ENCODE peak calls at places on chromosomes 1 and 21, in eight cellular contexts. M is CD8-positive, alpha-beta T cell; T is AG09309; N is stomach; F is PC-9; J is ovary; X is fibroblast of lung; I is Caco-2. H is an unnamed sample.

GRCh38 chr1:64084451-64084850 is 119.0 kb upstream of the UBE2U start:
- DNase-seq in F (no peak), J (no peak), N (no peak), X (no peak), I (no peak), T (no peak), M (no peak), H (no peak)

GRCh38 chr1:28642056-28642846 is 616 bp downstream of the TAF12 start:
- DNase-seq in J (no peak), M (peak; percentile 23), N (no peak), F (no peak), T (no peak), I (no peak), X (no peak), H (no peak)

GRCh38 chr1:7650801-7651200 is 120.3 kb upstream of the VAMP3 start:
- DNase-seq in I (peak; percentile 40), J (no peak), N (peak; percentile 57), M (no peak), X (no peak), T (no peak), F (no peak), H (peak; percentile 82)

GRCh38 chr1:150362721-150363425 is 1.1 kb upstream of the RPRD2 start:
- DNase-seq in I (no peak), T (no peak), F (no peak), J (peak; percentile 40), N (no peak), X (no peak), M (peak; percentile 48), H (no peak)

GRCh38 chr1:234170622-234171021 is 202.6 kb upstream of the COA6 start:
- DNase-seq in N (no peak), J (no peak), I (no peak), F (no peak), X (no peak), M (no peak), T (no peak), H (no peak)

GRCh38 chr21:37458669-37459276 is 92.2 kb downstream of the DYRK1A start:
- DNase-seq in M (no peak), J (no peak), N (no peak), I (peak; percentile 58), T (no peak), F (no peak), X (no peak), H (no peak)

GRCh38 chr21:38905328-38905727 is 99.6 kb downstream of the ETS2 start:
- DNase-seq in T (no peak), M (no peak), X (no peak), I (no peak), J (no peak), N (no peak), F (no peak), H (no peak)

GRCh38 chr1:65167544-65167943 is 19.5 kb downstream of the AK4 start:
- DNase-seq in X (no peak), F (no peak), I (no peak), T (no peak), J (no peak), M (no peak), N (no peak), H (no peak)

GRCh38 chr1:28540651-28541050 is 12.2 kb upstream of the TRNAU1AP start:
- DNase-seq in J (no peak), X (no peak), N (no peak), T (no peak), F (no peak), M (no peak), I (peak; percentile 18), H (no peak)

GRCh38 chr1:233240839-233241682 is 54.5 kb downstream of the PCNX2 start:
- DNase-seq in F (no peak), M (no peak), J (peak; percentile 61), N (peak; percentile 65), I (peak; percentile 66), X (peak; percentile 64), T (no peak), H (no peak)

GRCh38 chr21:16742116-16742515 is 770.7 kb upstream of the CXADR start:
- DNase-seq in F (no peak), M (no peak), J (peak; percentile 63), X (no peak), I (no peak), N (no peak), T (no peak), H (no peak)

GRCh38 chr1:157496121-157496526 is 56.2 kb downstream of the FCRL5 start:
- DNase-seq in T (no peak), N (no peak), M (peak; percentile 36), F (no peak), X (peak; percentile 24), J (no peak), I (peak; percentile 79), H (no peak)

GRCh38 chr21:41245509-41246135 is 71.0 kb upstream of the FAM3B start:
- DNase-seq in N (no peak), M (no peak), T (no peak), J (no peak), X (no peak), F (no peak), I (no peak), H (peak; percentile 69)

GRCh38 chr1:33442141-33442540 is 11.2 kb upstream of the PHC2 start:
- DNase-seq in N (no peak), I (no peak), F (no peak), X (peak; percentile 33), J (no peak), T (no peak), M (no peak), H (no peak)

GRCh38 chr1:67446893-67447292 is 16.7 kb upstream of the SERBP1 start:
- DNase-seq in T (no peak), N (no peak), I (no peak), X (no peak), M (no peak), F (no peak), J (no peak), H (no peak)

GRCh38 chr1:186386725-186387383 is 11.2 kb downstream of the ODR4 start:
- DNase-seq in M (no peak), N (no peak), X (no peak), F (no peak), T (no peak), I (no peak), J (no peak), H (no peak)

GRCh38 chr1:182616130-182617074 is 12.2 kb upstream of the RGS16 start:
- DNase-seq in T (peak; percentile 46), F (no peak), J (peak; percentile 76), I (no peak), N (peak; percentile 86), M (peak; percentile 81), X (peak; percentile 82), H (peak; percentile 92)

GRCh38 chr1:192887426-192887825 is 78.6 kb downstream of the RGS2 start:
- DNase-seq in M (no peak), X (no peak), N (no peak), J (no peak), F (no peak), I (no peak), T (no peak), H (no peak)

GRCh38 chr1:248853023-248853422 is 5.9 kb downstream of the ZNF692 start:
- DNase-seq in J (no peak), I (no peak), N (no peak), X (peak; percentile 74), T (no peak), F (no peak), M (peak; percentile 9), H (no peak)

GRCh38 chr21:36211660-36212512 is 55.3 kb downstream of the DOP1B start:
- DNase-seq in X (peak; percentile 85), T (peak; percentile 57), J (no peak), N (no peak), I (no peak), M (no peak), F (no peak), H (no peak)

DNA sequence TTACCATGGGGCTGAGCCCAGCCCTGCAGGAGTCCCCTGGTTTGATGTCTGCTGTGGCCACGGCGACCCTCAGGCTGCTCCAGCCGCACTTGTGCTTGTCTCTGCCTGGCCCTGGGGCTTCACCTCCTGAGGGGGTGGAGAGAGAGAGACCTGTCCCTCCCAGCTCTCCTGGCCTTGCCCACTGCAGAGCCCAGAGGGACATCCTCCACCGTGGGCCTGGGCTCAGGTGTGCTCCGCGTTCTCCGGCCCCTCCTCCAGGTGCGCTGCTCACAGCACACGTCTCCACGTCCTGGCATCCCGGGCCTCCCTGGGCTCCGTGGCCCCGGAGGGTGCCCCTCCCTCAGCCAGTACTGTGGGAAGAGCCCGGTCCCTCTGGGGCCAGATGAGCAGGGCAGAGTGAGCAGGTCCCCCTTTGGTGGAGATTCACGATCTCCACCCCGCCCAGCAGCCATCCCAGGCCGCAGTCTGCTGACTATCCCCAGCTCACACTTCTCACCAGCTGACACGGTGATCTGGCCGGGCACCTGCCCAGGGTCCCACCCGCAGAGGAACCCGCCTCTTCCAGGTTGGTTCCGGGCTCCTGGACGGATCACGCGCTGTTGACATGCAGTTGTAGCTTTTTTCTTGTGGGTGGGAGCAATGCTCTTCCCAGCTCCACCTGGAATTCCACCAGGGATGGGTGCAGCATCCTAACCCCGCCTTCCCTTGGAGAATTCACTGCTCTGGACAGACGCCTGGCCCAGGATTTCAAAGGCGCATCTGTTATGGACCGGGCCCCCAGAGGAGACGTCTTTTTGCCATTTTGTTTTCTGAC is 41.8 kb upstream of the POFUT2 start:
- DNase-seq in J (peak; percentile 42), F (peak; percentile 49), T (no peak), M (no peak), I (peak; percentile 78), X (no peak), N (no peak), H (peak; percentile 83)
- H3K4me3 ChIP-seq in J (no peak overlapping the region), F (no peak overlapping the region), T (no peak overlapping the region), M (no peak overlapping the region), I (peak overlapping the region; percentile 42), X (no peak overlapping the region), N (no peak overlapping the region), H (no peak overlapping the region)

GRCh38 chr1:10682114-10682445 is 114.4 kb downstream of the CASZ1 start:
- DNase-seq in I (no peak), M (no peak), F (no peak), X (no peak), N (no peak), J (no peak), T (no peak), H (no peak)
- H3K4me3 ChIP-seq in I (no peak overlapping the region), M (no peak overlapping the region), F (no peak overlapping the region), X (no peak overlapping the region), N (no peak overlapping the region), J (no peak overlapping the region), T (no peak overlapping the region), H (no peak overlapping the region)

DNA sequence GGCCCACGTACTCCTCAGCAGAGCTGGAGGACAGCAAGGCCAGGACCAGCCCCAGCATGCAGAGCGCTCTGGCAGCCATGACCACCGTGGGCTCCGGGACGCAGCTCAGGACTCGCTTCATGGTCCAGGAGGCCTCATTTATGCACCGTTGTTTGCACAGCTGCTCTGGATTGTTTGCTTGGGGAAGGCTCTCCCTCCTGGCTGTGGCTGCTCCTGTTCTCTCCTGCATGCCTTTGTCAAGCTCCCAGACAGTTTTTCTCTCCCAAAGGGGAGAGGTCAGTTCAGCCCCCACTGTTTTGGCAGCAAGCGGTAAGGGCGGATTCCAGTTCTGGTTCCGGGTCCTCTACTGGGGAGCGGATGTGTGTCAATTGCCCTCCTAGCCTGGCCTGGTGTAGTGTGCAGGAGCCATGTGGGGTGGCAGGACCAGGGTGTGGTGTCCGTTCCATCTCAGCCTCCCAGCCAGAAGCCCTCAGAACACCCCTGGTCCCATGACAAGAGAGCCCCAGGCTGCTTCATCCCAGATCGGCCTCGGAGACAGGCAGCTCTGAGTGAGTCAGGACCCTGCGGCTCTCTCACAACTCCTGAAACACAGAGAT is at the start of gene TFF3:
- DNase-seq in M (no peak), J (no peak), F (no peak), X (no peak), I (peak; percentile 80), T (no peak), N (peak; percentile 64), H (peak; percentile 54)
- H3K4me3 ChIP-seq in M (no peak within 1 kb of the TSS), J (no peak within 1 kb of the TSS), F (no peak within 1 kb of the TSS), X (no peak within 1 kb of the TSS), I (peak within 1 kb of the TSS; percentile 12), T (no peak within 1 kb of the TSS), N (no peak within 1 kb of the TSS), H (no peak within 1 kb of the TSS)

GRCh38 chr1:54273092-54273836 is 73.3 kb downstream of the MRPL37 start:
- DNase-seq in I (no peak), J (peak; percentile 85), X (peak; percentile 96), M (no peak), F (no peak), T (no peak), N (peak; percentile 87), H (no peak)
- H3K4me3 ChIP-seq in I (no peak overlapping the region), J (peak overlapping the region; percentile 3), X (no peak overlapping the region), M (no peak overlapping the region), F (no peak overlapping the region), T (no peak overlapping the region), N (peak overlapping the region; percentile 22), H (no peak overlapping the region)

H was measured in upper lobe of left lung.